ENCODE peak calls at places on chromosomes 1 and 21, in five cellular contexts. One of them, this sample, is unnamed.

GRCh38 chr1:178531897-178532296 is 19.0 kb downstream of the TEX35 start:
- DNase-seq in lower leg skin: no peak
- DNase-seq in ovary: peak
- DNase-seq in AG09319: no peak
- DNase-seq in foreskin fibroblast: no peak
- DNase-seq in this sample: no peak

GRCh38 chr1:183827801-183828200 is 22.9 kb downstream of the RGL1 start:
- DNase-seq in AG09319: no peak
- DNase-seq in ovary: no peak
- DNase-seq in lower leg skin: no peak
- DNase-seq in foreskin fibroblast: no peak
- DNase-seq in this sample: no peak

GRCh38 chr1:46098043-46098712 is 34.3 kb downstream of the PIK3R3 start:
- DNase-seq in foreskin fibroblast: no peak
- DNase-seq in ovary: no peak
- DNase-seq in AG09319: no peak
- DNase-seq in lower leg skin: no peak
- DNase-seq in this sample: no peak

GRCh38 chr1:225950905-225951351 is 9.9 kb upstream of the LEFTY2 start:
- DNase-seq in ovary: no peak
- DNase-seq in foreskin fibroblast: no peak
- DNase-seq in AG09319: no peak
- DNase-seq in lower leg skin: no peak
- DNase-seq in this sample: no peak

GRCh38 chr1:229839800-229840199 is 213.8 kb downstream of the URB2 start:
- DNase-seq in foreskin fibroblast: no peak
- DNase-seq in lower leg skin: no peak
- DNase-seq in ovary: no peak
- DNase-seq in AG09319: no peak
- DNase-seq in this sample: no peak

GRCh38 chr1:77459881-77460280 is 178.1 kb downstream of the AK5 start:
- DNase-seq in lower leg skin: no peak
- DNase-seq in foreskin fibroblast: peak
- DNase-seq in ovary: no peak
- DNase-seq in AG09319: no peak
- DNase-seq in this sample: no peak

GRCh38 chr1:47679301-47679751 is 241.5 kb downstream of the FOXD2 start:
- DNase-seq in ovary: no peak
- DNase-seq in foreskin fibroblast: no peak
- DNase-seq in lower leg skin: peak
- DNase-seq in AG09319: no peak
- DNase-seq in this sample: no peak

GRCh38 chr1:28123461-28123961 is 35.1 kb upstream of the EYA3 start:
- DNase-seq in AG09319: no peak
- DNase-seq in foreskin fibroblast: peak
- DNase-seq in lower leg skin: no peak
- DNase-seq in ovary: no peak
- DNase-seq in this sample: no peak

GRCh38 chr1:175792126-175792525 is 48.7 kb upstream of the TNR start:
- DNase-seq in AG09319: no peak
- DNase-seq in lower leg skin: no peak
- DNase-seq in ovary: no peak
- DNase-seq in foreskin fibroblast: no peak
- DNase-seq in this sample: no peak

GRCh38 chr1:11156441-11156840 is 32.7 kb upstream of the ANGPTL7 start:
- DNase-seq in foreskin fibroblast: no peak
- DNase-seq in ovary: no peak
- DNase-seq in AG09319: no peak
- DNase-seq in lower leg skin: no peak
- DNase-seq in this sample: no peak

GRCh38 chr1:247849616-247850015 is 7.4 kb upstream of the TRIM58 start:
- DNase-seq in AG09319: no peak
- DNase-seq in ovary: no peak
- DNase-seq in lower leg skin: no peak
- DNase-seq in foreskin fibroblast: no peak
- DNase-seq in this sample: no peak

GRCh38 chr1:6969762-6970161 is 184.5 kb downstream of the CAMTA1 start:
- DNase-seq in foreskin fibroblast: no peak
- DNase-seq in AG09319: no peak
- DNase-seq in lower leg skin: no peak
- DNase-seq in ovary: no peak
- DNase-seq in this sample: no peak

GRCh38 chr1:180935326-180936109 is 22.8 kb downstream of the KIAA1614 start:
- DNase-seq in lower leg skin: no peak
- DNase-seq in ovary: no peak
- DNase-seq in foreskin fibroblast: no peak
- DNase-seq in AG09319: no peak
- DNase-seq in this sample: no peak

GRCh38 chr1:16005597-16005996 is 1.6 kb downstream of the SRARP start:
- DNase-seq in lower leg skin: no peak
- DNase-seq in AG09319: no peak
- DNase-seq in foreskin fibroblast: no peak
- DNase-seq in ovary: no peak
- DNase-seq in this sample: no peak

GRCh38 chr1:39877980-39878956 is 5.0 kb downstream of the TRIT1 start:
- DNase-seq in ovary: no peak
- DNase-seq in lower leg skin: no peak
- DNase-seq in AG09319: no peak
- DNase-seq in foreskin fibroblast: no peak
- DNase-seq in this sample: no peak

GRCh38 chr21:19489930-19490329 is 1086.3 kb upstream of the TMPRSS15 start:
- DNase-seq in AG09319: no peak
- DNase-seq in lower leg skin: no peak
- DNase-seq in ovary: no peak
- DNase-seq in foreskin fibroblast: no peak
- DNase-seq in this sample: no peak

DNA sequence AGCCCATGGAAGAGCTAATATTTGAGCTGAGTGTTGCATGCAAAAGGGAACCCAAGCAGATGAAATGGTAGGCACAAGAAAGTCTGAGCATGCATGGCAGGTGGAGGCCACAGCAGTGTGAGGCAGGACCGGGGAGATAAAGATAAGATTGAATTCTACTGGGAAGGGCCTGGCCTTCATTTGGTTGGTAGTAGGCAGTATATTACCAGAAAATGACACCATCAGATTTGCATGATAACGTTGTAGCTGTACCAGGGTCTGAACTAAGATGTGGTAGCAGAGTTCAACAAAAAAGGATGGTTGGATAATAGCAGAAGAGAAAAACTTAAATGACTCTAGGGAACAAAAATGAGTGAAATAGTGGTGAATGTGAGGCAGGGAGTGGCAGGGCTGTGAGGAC is 75.6 kb upstream of the DNAJC6 start:
- DNase-seq in AG09319: no peak
- DNase-seq in foreskin fibroblast: no peak
- DNase-seq in lower leg skin: no peak
- DNase-seq in ovary: no peak
- DNase-seq in this sample: no peak
- TF ChIP-seq CTCF in AG09319: no peak
- TF ChIP-seq CTCF in foreskin fibroblast: no peak
- TF ChIP-seq CTCF in lower leg skin: no peak
- TF ChIP-seq CTCF in ovary: no peak
- TF ChIP-seq CTCF in this sample: no peak

GRCh38 chr1:157580828-157581210 is 17.1 kb downstream of the FCRL4 start:
- DNase-seq in ovary: no peak
- DNase-seq in foreskin fibroblast: no peak
- DNase-seq in AG09319: no peak
- DNase-seq in lower leg skin: no peak
- DNase-seq in this sample: no peak

GRCh38 chr1:157580179-157580827 is 17.6 kb downstream of the FCRL4 start:
- DNase-seq in foreskin fibroblast: peak
- DNase-seq in ovary: no peak
- DNase-seq in AG09319: peak
- DNase-seq in lower leg skin: no peak
- DNase-seq in this sample: no peak

GRCh38 chr1:157574836-157575235 is 22.5 kb upstream of the FCRL5 start:
- DNase-seq in AG09319: no peak
- DNase-seq in ovary: no peak
- DNase-seq in foreskin fibroblast: no peak
- DNase-seq in lower leg skin: no peak
- DNase-seq in this sample: no peak

GRCh38 chr1:157575744-157576143 is 22.1 kb downstream of the FCRL4 start:
- DNase-seq in AG09319: no peak
- DNase-seq in lower leg skin: no peak
- DNase-seq in foreskin fibroblast: no peak
- DNase-seq in ovary: no peak
- DNase-seq in this sample: no peak

GRCh38 chr1:157577420-157577819 is 20.5 kb downstream of the FCRL4 start:
- DNase-seq in foreskin fibroblast: no peak
- DNase-seq in AG09319: no peak
- DNase-seq in lower leg skin: no peak
- DNase-seq in ovary: no peak
- DNase-seq in this sample: no peak
- TF ChIP-seq CTCF in foreskin fibroblast: no peak
- TF ChIP-seq CTCF in AG09319: no peak
- TF ChIP-seq CTCF in lower leg skin: no peak
- TF ChIP-seq CTCF in ovary: no peak
- TF ChIP-seq CTCF in this sample: no peak

DNA sequence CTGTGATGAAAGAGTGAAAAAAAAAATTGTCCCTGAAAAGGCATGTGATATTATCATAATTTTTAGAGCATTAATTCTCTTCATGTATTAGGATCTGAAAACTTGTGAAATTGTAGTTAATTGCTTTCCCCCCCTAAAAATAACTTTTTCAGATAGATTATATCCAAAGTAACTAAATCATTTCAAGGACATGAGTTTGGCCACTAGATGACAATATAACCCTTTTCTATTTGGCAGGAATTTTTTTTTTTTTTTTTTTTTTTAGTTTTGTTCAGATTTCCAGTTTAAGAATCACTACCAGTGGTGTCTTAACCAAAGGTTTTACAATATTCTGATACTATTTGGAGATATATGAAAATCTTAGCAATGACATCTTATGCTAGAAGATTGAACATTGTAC is 370.8 kb downstream of the AMY1C start:
- DNase-seq in AG09319: no peak
- DNase-seq in lower leg skin: no peak
- DNase-seq in ovary: no peak
- DNase-seq in foreskin fibroblast: no peak
- DNase-seq in this sample: no peak
- TF ChIP-seq CTCF in AG09319: no peak
- TF ChIP-seq CTCF in lower leg skin: no peak
- TF ChIP-seq CTCF in ovary: no peak
- TF ChIP-seq CTCF in foreskin fibroblast: no peak
- TF ChIP-seq CTCF in this sample: peak

GRCh38 chr1:30322859-30323257 is 400.5 kb downstream of the MATN1 start:
- DNase-seq in foreskin fibroblast: no peak
- DNase-seq in AG09319: no peak
- DNase-seq in lower leg skin: peak
- DNase-seq in ovary: no peak
- DNase-seq in this sample: no peak
- TF ChIP-seq CTCF in foreskin fibroblast: no peak
- TF ChIP-seq CTCF in AG09319: no peak
- TF ChIP-seq CTCF in lower leg skin: no peak
- TF ChIP-seq CTCF in ovary: no peak
- TF ChIP-seq CTCF in this sample: no peak